ENCODE peak calls at places on chromosomes 6 and 20, in seven cellular contexts. P, J, B, D, Q, S and L are unnamed samples.
A peak's percentile ranks its signal among the peaks of the same experiment; 100 is the strongest.

GRCh38 chr6:8082954-8083858 is 19.0 kb upstream of the BLOC1S5 start:
- DNase-seq in P (no peak), J (peak; percentile 59), B (no peak), D (no peak), Q (no peak), S (no peak), L (no peak)

GRCh38 chr20:8385247-8385646 is 253.2 kb downstream of the PLCB1 start:
- DNase-seq in P (no peak), J (peak; percentile 15), B (no peak), D (peak; percentile 62), Q (no peak), S (no peak), L (no peak)

GRCh38 chr6:165913676-165914570 is 250.9 kb upstream of the PDE10A start:
- DNase-seq in P (no peak), J (no peak), B (no peak), D (no peak), Q (no peak), S (no peak), L (no peak)

GRCh38 chr6:46376562-46376969 is 114.7 kb downstream of the RCAN2 start:
- DNase-seq in P (no peak), J (no peak), B (no peak), D (no peak), Q (no peak), S (peak; percentile 56), L (no peak)

GRCh38 chr6:111874030-111874425 is 776 bp upstream of the FYN start:
- DNase-seq in P (peak; percentile 61), J (no peak), B (peak; percentile 62), D (peak; percentile 41), Q (no peak), S (no peak), L (no peak)

GRCh38 chr20:51563597-51564332 is 21.2 kb upstream of the NFATC2 start:
- DNase-seq in P (no peak), J (peak; percentile 51), B (no peak), D (peak; percentile 80), Q (no peak), S (peak; percentile 83), L (peak; percentile 40)

GRCh38 chr6:44851176-44851575 is 463.7 kb downstream of the CDC5L start:
- DNase-seq in P (no peak), J (no peak), B (no peak), D (no peak), Q (no peak), S (no peak), L (no peak)

GRCh38 chr6:24798740-24799540 is at the start of gene ARMH2:
- DNase-seq in P (no peak), J (no peak), B (no peak), D (no peak), Q (no peak), S (no peak), L (no peak)

GRCh38 chr20:50855498-50856474 is 60.9 kb downstream of the BCAS4 start:
- DNase-seq in P (no peak), J (no peak), B (no peak), D (no peak), Q (no peak), S (peak; percentile 60), L (no peak)

GRCh38 chr6:9233686-9234085 is 798.3 kb upstream of the SLC35B3 start:
- DNase-seq in P (no peak), J (no peak), B (no peak), D (no peak), Q (no peak), S (no peak), L (no peak)

GRCh38 chr20:5168582-5169396 is 42.0 kb downstream of the CDS2 start:
- DNase-seq in P (no peak), J (no peak), B (no peak), D (peak; percentile 60), Q (no peak), S (peak; percentile 69), L (no peak)

GRCh38 chr6:5278047-5278446 is 16.7 kb downstream of the FARS2 start:
- DNase-seq in P (no peak), J (no peak), B (no peak), D (no peak), Q (no peak), S (no peak), L (no peak)

GRCh38 chr6:167140589-167141474 is 16.9 kb downstream of the GPR31 start:
- DNase-seq in P (no peak), J (no peak), B (no peak), D (no peak), Q (no peak), S (no peak), L (no peak)

GRCh38 chr6:72733045-72733444 is 111.2 kb downstream of the KCNQ5 start:
- DNase-seq in P (no peak), J (no peak), B (no peak), D (no peak), Q (no peak), S (no peak), L (no peak)

GRCh38 chr6:150068786-150069648 is at the start of gene ULBP3:
- DNase-seq in P (peak; percentile 50), J (peak; percentile 81), B (peak; percentile 62), D (peak; percentile 87), Q (peak; percentile 46), S (peak; percentile 95), L (peak; percentile 79)

GRCh38 chr20:21435576-21435975 is 38.2 kb upstream of the NKX2-4 start:
- DNase-seq in P (no peak), J (no peak), B (no peak), D (no peak), Q (no peak), S (no peak), L (no peak)

GRCh38 chr6:7264686-7265384 is 48.2 kb downstream of the SSR1 start:
- DNase-seq in P (no peak), J (no peak), B (no peak), D (no peak), Q (no peak), S (peak; percentile 47), L (no peak)

GRCh38 chr6:156980515-156980914 is 203.3 kb downstream of the ARID1B start:
- DNase-seq in P (no peak), J (no peak), B (no peak), D (no peak), Q (no peak), S (no peak), L (no peak)

GRCh38 chr6:16681260-16681873 is 79.9 kb downstream of the ATXN1 start:
- DNase-seq in P (no peak), J (peak; percentile 63), B (no peak), D (peak; percentile 45), Q (no peak), S (no peak), L (no peak)

GRCh38 chr6:110881929-110882629 is 7.5 kb downstream of the AMD1 start:
- DNase-seq in P (no peak), J (no peak), B (no peak), D (no peak), Q (no peak), S (no peak), L (no peak)

GRCh38 chr6:132264101-132264500 is 137.2 kb downstream of the MOXD1 start:
- DNase-seq in P (no peak), J (no peak), B (no peak), D (no peak), Q (no peak), S (no peak), L (no peak)

DNA sequence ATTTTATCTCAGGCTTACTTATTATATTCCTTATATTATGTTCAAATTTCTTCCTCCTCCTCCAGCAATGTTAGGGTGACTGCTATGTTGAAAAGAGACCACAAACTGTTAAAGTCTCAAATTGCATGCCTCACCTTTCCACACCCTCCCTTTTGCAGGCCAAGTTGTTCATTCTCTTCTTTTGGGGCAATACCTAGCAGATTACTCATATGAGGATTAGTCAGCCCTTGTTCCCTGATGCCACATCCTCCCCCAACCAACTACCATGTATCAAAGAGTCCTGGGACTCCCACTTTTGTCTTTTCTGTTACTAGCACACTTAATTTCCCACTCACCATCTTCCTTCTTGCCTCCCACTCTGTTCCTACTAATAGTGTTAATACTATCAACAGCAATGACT is 434.7 kb downstream of the BCKDHB start:
- DNase-seq in P (no peak), J (no peak), B (no peak), D (no peak), Q (no peak), S (no peak), L (no peak)
- H3K27ac ChIP-seq in P (no peak overlapping the region), J (no peak overlapping the region), B (no peak overlapping the region), D (no peak overlapping the region), Q (no peak overlapping the region), S (no peak overlapping the region), L (no peak overlapping the region)

DNA sequence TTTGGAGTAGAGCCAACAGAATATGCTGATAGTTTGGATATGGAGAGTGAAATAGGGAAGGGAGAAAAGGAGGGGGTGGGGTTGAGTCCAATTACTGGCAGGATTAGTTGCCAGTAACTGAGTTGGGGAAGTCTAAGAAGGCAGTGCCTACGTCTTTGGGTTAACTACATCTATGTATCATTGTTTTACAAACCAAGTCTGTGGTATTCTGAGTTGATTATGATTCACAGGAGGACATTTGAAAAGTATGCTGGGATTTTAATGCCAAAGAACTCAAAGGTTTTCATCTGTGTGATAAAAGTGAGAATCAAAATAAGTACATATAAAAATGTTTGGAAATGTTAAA is 14.7 kb downstream of the DSE start:
- DNase-seq in P (no peak), J (no peak), B (no peak), D (no peak), Q (no peak), S (no peak), L (no peak)
- H3K27ac ChIP-seq in P (no peak overlapping the region), J (peak overlapping the region; percentile 55), B (no peak overlapping the region), D (no peak overlapping the region), Q (no peak overlapping the region), S (no peak overlapping the region), L (no peak overlapping the region)

GRCh38 chr20:62043131-62043914 is 22.4 kb downstream of the TAF4 start:
- DNase-seq in P (no peak), J (no peak), B (no peak), D (peak; percentile 14), Q (no peak), S (peak; percentile 93), L (no peak)

GRCh38 chr20:62042025-62042820 is 23.5 kb downstream of the TAF4 start:
- DNase-seq in P (no peak), J (no peak), B (no peak), D (peak; percentile 6), Q (no peak), S (no peak), L (no peak)

GRCh38 chr20:62040381-62040922 is 25.2 kb downstream of the TAF4 start:
- DNase-seq in P (no peak), J (no peak), B (no peak), D (peak; percentile 8), Q (no peak), S (no peak), L (no peak)

GRCh38 chr20:62040933-62041332 is 24.7 kb downstream of the TAF4 start:
- DNase-seq in P (no peak), J (no peak), B (no peak), D (peak; percentile 5), Q (no peak), S (no peak), L (no peak)

DNA sequence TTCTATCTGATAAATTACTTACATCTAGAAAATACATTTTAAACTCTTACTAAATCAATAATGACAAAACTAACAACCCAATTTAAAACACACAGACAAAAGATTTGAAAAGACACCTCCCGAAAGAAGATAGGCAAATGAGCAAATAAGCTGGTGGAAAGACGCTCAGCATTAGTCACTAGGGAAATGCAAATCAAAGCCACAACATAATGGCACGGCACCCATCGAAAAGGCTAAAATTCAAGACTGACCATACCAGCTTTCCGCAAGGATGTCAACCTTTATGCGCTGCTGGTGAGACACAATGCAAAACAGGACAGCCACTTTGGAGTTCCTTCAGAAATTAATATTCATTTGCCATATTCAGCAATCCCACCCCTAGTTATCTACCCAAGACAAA is 25.9 kb downstream of the TAF4 start:
- DNase-seq in P (no peak), J (no peak), B (no peak), D (no peak), Q (no peak), S (no peak), L (no peak)
- H3K27ac ChIP-seq in P (no peak overlapping the region), J (no peak overlapping the region), B (no peak overlapping the region), D (no peak overlapping the region), Q (no peak overlapping the region), S (no peak overlapping the region), L (no peak overlapping the region)

GRCh38 chr6:135937126-135937525 is 85.6 kb downstream of the PDE7B start:
- DNase-seq in P (no peak), J (no peak), B (no peak), D (no peak), Q (no peak), S (no peak), L (no peak)
- H3K27ac ChIP-seq in P (no peak overlapping the region), J (peak overlapping the region; percentile 98), B (no peak overlapping the region), D (no peak overlapping the region), Q (no peak overlapping the region), S (no peak overlapping the region), L (no peak overlapping the region)